ENCODE peak calls at places on chromosomes 5 and 9, in four cellular contexts. C is esophagus squamous epithelium; T is IMR-90; I is CD8-positive, alpha-beta T cell. Y is an unnamed sample.
A peak's percentile ranks its signal among the peaks of the same experiment; 100 is the strongest.

GRCh38 chr9:137096785-137097546 is 10.2 kb downstream of the MAN1B1 start:
- DNase-seq in T (no peak), C (no peak), I (no peak), Y (no peak)

GRCh38 chr5:41763096-41763495 is 107.1 kb downstream of the OXCT1 start:
- DNase-seq in C (no peak), I (no peak), T (peak; percentile 53), Y (no peak)

GRCh38 chr5:58629190-58630159 is 46.6 kb downstream of the RAB3C start:
- DNase-seq in C (no peak), I (no peak), T (no peak), Y (no peak)

GRCh38 chr5:82259172-82259800 is 18.9 kb downstream of the RPS23 start:
- DNase-seq in I (no peak), T (peak; percentile 47), C (no peak), Y (no peak)

GRCh38 chr9:98635374-98635773 is 73.4 kb downstream of the GABBR2 start:
- DNase-seq in I (no peak), T (peak; percentile 62), C (no peak), Y (no peak)

GRCh38 chr9:99905833-99906402 is 536 bp upstream of the STX17 start:
- DNase-seq in I (no peak), T (peak; percentile 6), C (no peak), Y (no peak)

GRCh38 chr9:107944387-107944786 is 454.8 kb upstream of the KLF4 start:
- DNase-seq in I (no peak), T (no peak), C (no peak), Y (no peak)

GRCh38 chr9:130074391-130075115 is 20.8 kb downstream of the GPR107 start:
- DNase-seq in I (no peak), C (no peak), T (no peak), Y (no peak)

GRCh38 chr9:694499-695154 is 146.9 kb upstream of the DMRT1 start:
- DNase-seq in I (no peak), T (peak; percentile 93), C (no peak), Y (peak; percentile 84)

GRCh38 chr9:35756275-35756742 is 2.2 kb upstream of the MSMP start:
- DNase-seq in C (no peak), T (no peak), I (peak; percentile 63), Y (no peak)

DNA sequence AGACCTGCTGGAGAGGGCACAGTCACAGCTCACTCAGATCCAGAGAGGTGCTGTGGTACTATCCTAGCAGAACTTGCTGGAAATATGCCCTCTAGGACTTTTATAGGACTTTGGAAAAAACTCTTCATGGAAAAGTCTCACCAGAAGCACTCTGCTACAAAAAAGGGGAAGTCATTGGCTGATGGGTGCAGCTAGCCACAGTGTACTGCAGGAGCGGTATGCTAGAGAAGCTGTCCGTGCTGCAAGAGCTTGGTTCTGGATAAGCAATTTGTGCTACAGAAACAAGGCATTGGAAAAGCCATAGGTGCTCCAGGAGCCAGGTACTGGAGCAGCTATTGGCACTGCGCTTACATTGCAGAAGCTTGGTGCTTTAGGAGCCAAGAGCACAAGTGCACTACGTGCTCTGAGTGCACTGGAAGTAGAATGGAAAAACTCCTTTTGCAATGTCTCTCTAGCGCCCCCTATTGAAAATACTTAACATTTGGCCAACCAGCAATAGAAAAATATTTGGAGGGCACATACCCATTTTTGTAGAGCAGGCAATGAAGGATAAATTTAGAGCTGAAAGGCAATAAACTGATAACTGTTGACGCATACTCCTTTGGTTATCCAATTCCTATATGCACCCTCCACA is 83.4 kb downstream of the MEGF10 start:
- DNase-seq in I (no peak), C (no peak), T (no peak), Y (no peak)
- TF ChIP-seq CTCF in I (no peak), C (no peak), T (no peak), Y (peak; percentile 56)

DNA sequence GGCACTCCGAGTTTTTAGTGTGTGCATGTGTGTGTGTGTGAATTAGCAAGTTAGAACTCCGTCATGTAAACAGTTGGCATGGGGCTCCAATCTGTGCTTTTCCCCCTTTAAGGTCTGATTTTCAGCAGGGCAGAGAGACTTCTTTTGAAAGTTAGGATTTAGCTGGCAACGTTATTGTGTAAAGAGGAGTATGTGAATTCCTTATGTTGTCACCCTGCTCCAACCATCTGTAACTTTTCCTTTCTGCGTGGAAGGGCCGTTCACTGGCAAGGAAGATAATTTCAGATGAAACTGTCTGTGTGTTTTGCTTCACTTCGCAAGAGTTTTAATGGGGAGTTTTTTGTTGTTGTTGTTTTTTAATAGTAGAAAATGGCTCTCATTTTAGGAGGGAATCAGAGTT is 342 bp downstream of the SGCD start:
- DNase-seq in I (no peak), C (no peak), T (no peak), Y (no peak)
- H3K4me3 ChIP-seq in I (no peak overlapping the region), C (peak overlapping the region; percentile 12), T (peak overlapping the region; percentile 72), Y (peak overlapping the region; percentile 64)

GRCh38 chr5:60136841-60137240 is 243.3 kb upstream of the PDE4D start:
- DNase-seq in T (no peak), I (no peak), C (no peak), Y (no peak)
- H3K27ac ChIP-seq in T (no peak overlapping the region), I (no peak overlapping the region), C (no peak overlapping the region), Y (no peak overlapping the region)

GRCh38 chr9:114271556-114272510 is 51.1 kb upstream of the ORM1 start:
- DNase-seq in C (no peak), T (peak; percentile 58), I (no peak), Y (peak; percentile 40)
- TF ChIP-seq CTCF in C (peak; percentile 36), T (peak; percentile 52), I (no peak), Y (peak; percentile 54)

GRCh38 chr5:150339841-150340240 is 17.7 kb upstream of the TCOF1 start:
- DNase-seq in C (no peak), I (no peak), T (no peak), Y (no peak)

GRCh38 chr5:150340614-150341265 is 16.8 kb upstream of the TCOF1 start:
- DNase-seq in C (no peak), I (no peak), T (no peak), Y (no peak)

GRCh38 chr5:150338546-150338945 is 19.0 kb upstream of the TCOF1 start:
- DNase-seq in I (no peak), T (no peak), C (no peak), Y (peak; percentile 70)

GRCh38 chr5:150341331-150341730 is 16.2 kb upstream of the TCOF1 start:
- DNase-seq in C (no peak), T (no peak), I (no peak), Y (no peak)

DNA sequence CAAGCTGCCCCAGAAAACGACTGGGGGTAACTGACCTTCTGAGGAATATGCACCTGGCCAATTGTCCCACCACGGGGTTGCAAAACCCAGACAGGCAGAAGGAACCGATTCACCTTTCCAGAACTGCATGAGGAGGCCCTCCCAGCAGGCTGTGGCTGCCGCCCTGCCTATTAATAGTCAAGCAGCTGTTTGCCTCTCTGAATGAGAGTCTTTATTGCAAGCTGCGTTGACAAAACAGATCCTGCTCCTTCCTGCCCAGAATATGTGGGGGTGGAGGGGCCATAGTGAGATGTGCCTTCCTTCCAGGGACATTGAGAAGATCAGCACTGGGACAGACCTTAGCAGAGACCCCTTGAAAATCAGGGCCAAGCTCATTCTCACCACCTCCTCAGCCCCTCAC is 18.3 kb upstream of the TCOF1 start:
- DNase-seq in T (no peak), I (no peak), C (no peak), Y (peak; percentile 67)
- H3K4me3 ChIP-seq in T (no peak overlapping the region), I (no peak overlapping the region), C (no peak overlapping the region), Y (no peak overlapping the region)

DNA sequence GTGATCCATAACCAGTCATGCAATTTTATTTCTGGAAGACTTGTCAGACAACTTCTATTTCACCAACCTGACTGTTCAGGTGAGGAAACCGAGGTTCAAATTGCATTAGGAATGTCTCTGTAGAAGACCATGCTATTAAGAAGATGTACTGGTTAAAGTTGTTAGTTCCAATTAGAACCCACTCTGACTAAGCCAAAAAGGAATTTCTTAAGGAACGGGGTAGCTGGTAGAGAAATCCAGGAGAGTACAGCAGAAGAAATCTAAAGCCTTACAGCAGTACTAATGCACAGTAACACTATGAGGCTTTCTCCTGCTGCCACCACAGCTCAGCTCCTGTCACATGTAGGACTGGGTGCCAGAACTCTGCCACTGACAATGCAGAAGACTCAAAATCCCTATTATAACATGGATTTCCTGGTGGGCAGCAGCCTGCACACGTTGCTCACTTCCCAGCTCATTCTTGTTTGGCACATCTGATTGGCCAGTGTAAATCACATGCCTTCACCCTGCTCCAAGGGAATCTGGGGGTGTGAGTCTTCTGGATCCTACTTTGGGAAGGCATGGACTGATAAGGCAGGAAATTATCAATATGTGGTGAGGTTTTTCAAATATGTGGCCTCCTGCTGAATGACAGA is 37.1 kb downstream of the CAST start:
- DNase-seq in I (no peak), T (peak; percentile 49), C (no peak), Y (no peak)
- H3K27ac ChIP-seq in I (no peak overlapping the region), T (peak overlapping the region; percentile 8), C (peak overlapping the region; percentile 97), Y (no peak overlapping the region)

GRCh38 chr5:176446884-176447537 is 1.2 kb upstream of the FAF2 start:
- DNase-seq in C (no peak), T (no peak), I (no peak), Y (peak; percentile 28)
- TF ChIP-seq CTCF in C (no peak), T (no peak), I (no peak), Y (no peak)

GRCh38 chr5:157548513-157549282 is 26.9 kb downstream of the ADAM19 start:
- DNase-seq in I (no peak), C (no peak), T (peak; percentile 90), Y (no peak)
- H3K4me3 ChIP-seq in I (no peak overlapping the region), C (no peak overlapping the region), T (peak overlapping the region; percentile 0), Y (no peak overlapping the region)

GRCh38 chr5:78611161-78611605 is 37.4 kb downstream of the LHFPL2 start:
- DNase-seq in C (no peak), I (no peak), T (peak; percentile 50), Y (no peak)
- H3K27ac ChIP-seq in C (peak overlapping the region; percentile 14), I (no peak overlapping the region), T (peak overlapping the region; percentile 28), Y (no peak overlapping the region)

DNA sequence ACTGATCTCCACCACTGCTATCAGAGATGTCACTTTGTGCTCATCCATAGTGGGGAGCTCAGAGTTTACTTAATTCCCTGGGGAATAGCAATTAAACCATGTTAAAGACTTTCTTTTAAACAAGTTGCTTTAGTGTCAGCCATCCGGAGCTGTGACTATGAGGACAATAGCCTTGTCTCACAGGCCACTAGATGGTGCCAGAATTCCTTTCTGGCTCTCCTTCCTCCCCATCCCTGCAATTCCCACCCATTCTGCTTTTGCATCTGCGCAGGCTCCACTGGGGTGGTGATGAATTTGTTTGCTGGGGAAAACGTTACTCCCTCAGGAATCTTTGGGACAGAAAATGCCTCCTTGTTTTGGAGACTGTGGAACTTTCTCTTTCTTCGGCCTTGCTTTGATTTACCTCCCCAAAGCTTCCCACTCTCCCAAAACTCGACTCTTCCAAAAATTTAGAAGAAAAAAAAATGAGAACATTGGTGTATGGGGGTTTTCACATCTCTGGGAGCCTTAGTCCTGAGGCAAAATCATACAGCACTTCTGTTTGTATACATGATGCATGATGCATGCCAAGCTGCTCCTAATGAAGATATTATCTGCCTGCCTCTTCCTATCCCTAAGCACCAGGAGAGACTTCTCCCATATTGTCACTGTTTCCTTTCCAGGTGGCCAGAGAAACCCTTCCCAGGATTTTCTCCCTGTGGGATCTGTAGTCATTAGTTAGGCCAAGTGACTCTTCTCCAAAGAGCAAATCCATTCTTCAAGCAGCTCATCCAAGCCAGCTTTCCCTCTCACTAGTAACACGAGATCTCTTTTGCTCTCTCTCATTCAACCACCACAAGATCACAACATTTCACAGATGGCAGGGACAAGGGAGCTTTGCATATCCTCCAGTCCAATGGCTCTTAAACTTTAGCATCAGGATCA is 466.1 kb downstream of the TLR4 start:
- DNase-seq in T (no peak), C (no peak), I (no peak), Y (peak; percentile 75)
- TF ChIP-seq CTCF in T (peak; percentile 16), C (peak; percentile 41), I (no peak), Y (peak; percentile 93)

Y was measured in dorsolateral prefrontal cortex.